ENCODE peak calls at places on chromosomes 5 and 9, in four cellular contexts. S is fibroblast of mammary gland, X is sigmoid colon, J is EH. M is an unnamed sample.

GRCh38 chr9:134332841-134333233 is 6.6 kb downstream of the RXRA start:
- DNase-seq in J (no peak), X (no peak), S (no peak), M (no peak)

GRCh38 chr9:129555512-129556203 is 65.2 kb downstream of the C9orf50 start:
- DNase-seq in S (no peak), X (no peak), J (no peak), M (no peak)

GRCh38 chr9:127640908-127641545 is 28.9 kb downstream of the STXBP1 start:
- DNase-seq in J (no peak), X (no peak), S (no peak), M (no peak)

GRCh38 chr5:67209141-67209771 is 12.7 kb upstream of the CD180 start:
- DNase-seq in J (peak), X (peak), S (peak), M (peak)

GRCh38 chr9:133770076-133770777 is 32.1 kb upstream of the SARDH start:
- DNase-seq in S (no peak), J (no peak), X (peak), M (no peak)

GRCh38 chr9:35649431-35650340 is 1.0 kb downstream of the SIT1 start:
- DNase-seq in J (no peak), S (peak), X (no peak), M (no peak)

GRCh38 chr5:73822989-73823339 is 197.0 kb downstream of the ARHGEF28 start:
- DNase-seq in S (no peak), J (no peak), X (no peak), M (peak)

GRCh38 chr5:121144764-121145163 is 680.7 kb downstream of the PRR16 start:
- DNase-seq in S (peak), J (peak), X (no peak), M (no peak)

GRCh38 chr5:127683006-127683405 is 20.2 kb upstream of the CCDC192 start:
- DNase-seq in X (no peak), J (peak), S (peak), M (peak)

GRCh38 chr5:177183766-177184165 is 50.2 kb downstream of the NSD1 start:
- DNase-seq in S (no peak), J (no peak), X (no peak), M (no peak)

GRCh38 chr5:74579215-74579614 is 61.3 kb downstream of the ENC1 start:
- DNase-seq in X (no peak), S (no peak), J (no peak), M (no peak)

GRCh38 chr5:180093651-180094382 is 22.3 kb upstream of the RNF130 start:
- DNase-seq in X (no peak), S (no peak), J (no peak), M (no peak)

GRCh38 chr9:5073701-5074100 is 88.6 kb downstream of the JAK2 start:
- DNase-seq in X (no peak), J (no peak), S (no peak), M (no peak)

GRCh38 chr9:132160802-132161742 is 786 bp upstream of the NTNG2 start:
- DNase-seq in X (no peak), S (peak), J (peak), M (peak)

GRCh38 chr5:1826235-1826980 is 25.2 kb downstream of the NDUFS6 start:
- DNase-seq in X (peak), J (no peak), S (no peak), M (no peak)

GRCh38 chr9:81801190-81801589 is 111.8 kb upstream of the TLE1 start:
- DNase-seq in J (peak), S (peak), X (no peak), M (peak)

GRCh38 chr9:127130661-127131538 is 8.5 kb upstream of the ANGPTL2 start:
- DNase-seq in J (peak), S (peak), X (peak), M (no peak)